ENCODE peak calls at places on chromosomes 1 and 21, in nine cellular contexts. One of them, this sample, is unnamed.

GRCh38 chr21:45011426-45011825 is 63.0 kb upstream of the ADARB1 start:
- DNase-seq in ovary: no peak
- DNase-seq in body of pancreas: peak; percentile 4
- DNase-seq in H1: no peak
- DNase-seq in heart left ventricle: no peak
- DNase-seq in adrenal gland: peak; percentile 8
- DNase-seq in A549: no peak
- DNase-seq in uterus: peak; percentile 13
- DNase-seq in IMR-90: no peak
- DNase-seq in this sample: no peak

GRCh38 chr1:41666991-41667631 is 182.6 kb upstream of the EDN2 start:
- DNase-seq in ovary: no peak
- DNase-seq in IMR-90: peak; percentile 28
- DNase-seq in heart left ventricle: no peak
- DNase-seq in adrenal gland: no peak
- DNase-seq in uterus: no peak
- DNase-seq in H1: no peak
- DNase-seq in body of pancreas: peak; percentile 67
- DNase-seq in A549: no peak
- DNase-seq in this sample: no peak

GRCh38 chr1:7690076-7690475 is 81.0 kb upstream of the VAMP3 start:
- DNase-seq in H1: no peak
- DNase-seq in heart left ventricle: no peak
- DNase-seq in IMR-90: no peak
- DNase-seq in adrenal gland: no peak
- DNase-seq in A549: no peak
- DNase-seq in ovary: no peak
- DNase-seq in uterus: no peak
- DNase-seq in body of pancreas: no peak
- DNase-seq in this sample: no peak

GRCh38 chr1:171655215-171656116 is 3.0 kb upstream of the MYOC start:
- DNase-seq in body of pancreas: peak; percentile 35
- DNase-seq in A549: peak; percentile 57
- DNase-seq in heart left ventricle: peak; percentile 86
- DNase-seq in ovary: peak; percentile 74
- DNase-seq in IMR-90: peak; percentile 48
- DNase-seq in adrenal gland: peak; percentile 67
- DNase-seq in uterus: peak; percentile 79
- DNase-seq in H1: peak; percentile 41
- DNase-seq in this sample: no peak

GRCh38 chr1:23211955-23212354 is 5.3 kb downstream of the HTR1D start:
- DNase-seq in ovary: no peak
- DNase-seq in body of pancreas: no peak
- DNase-seq in IMR-90: no peak
- DNase-seq in uterus: no peak
- DNase-seq in adrenal gland: no peak
- DNase-seq in heart left ventricle: no peak
- DNase-seq in H1: no peak
- DNase-seq in A549: no peak
- DNase-seq in this sample: no peak

GRCh38 chr21:45167796-45168222 is 93.4 kb downstream of the ADARB1 start:
- DNase-seq in A549: no peak
- DNase-seq in adrenal gland: no peak
- DNase-seq in H1: no peak
- DNase-seq in body of pancreas: no peak
- DNase-seq in IMR-90: peak; percentile 78
- DNase-seq in uterus: no peak
- DNase-seq in heart left ventricle: no peak
- DNase-seq in ovary: no peak
- DNase-seq in this sample: no peak

GRCh38 chr1:243415663-243416365 is 160.0 kb downstream of the SDCCAG8 start:
- DNase-seq in adrenal gland: no peak
- DNase-seq in A549: no peak
- DNase-seq in ovary: no peak
- DNase-seq in IMR-90: no peak
- DNase-seq in heart left ventricle: no peak
- DNase-seq in uterus: no peak
- DNase-seq in H1: no peak
- DNase-seq in body of pancreas: no peak
- DNase-seq in this sample: no peak

GRCh38 chr21:31184462-31184861 is 146.2 kb upstream of the KRTAP19-8 start:
- DNase-seq in adrenal gland: no peak
- DNase-seq in body of pancreas: no peak
- DNase-seq in A549: no peak
- DNase-seq in ovary: no peak
- DNase-seq in uterus: no peak
- DNase-seq in heart left ventricle: no peak
- DNase-seq in H1: no peak
- DNase-seq in IMR-90: no peak
- DNase-seq in this sample: no peak

DNA sequence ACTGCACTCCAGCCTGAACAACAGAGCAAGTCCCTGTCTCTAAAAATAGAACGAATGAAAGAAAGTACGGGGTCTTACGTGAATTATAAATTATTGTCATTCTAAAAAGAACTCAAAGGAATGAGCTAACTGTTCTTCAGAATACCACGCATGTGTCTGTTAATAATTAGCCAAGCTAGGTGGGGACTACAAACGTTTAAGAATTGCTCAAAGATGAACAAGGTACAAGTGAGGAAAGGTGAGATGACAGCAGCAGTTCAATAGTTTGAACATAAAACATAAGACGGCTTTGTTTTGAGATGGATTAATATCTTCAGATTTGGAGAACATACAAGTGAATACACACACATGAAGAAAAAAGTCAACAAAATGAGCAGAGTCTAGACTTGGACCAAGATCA is 79.6 kb downstream of the UBR4 start:
- DNase-seq in body of pancreas: no peak
- DNase-seq in adrenal gland: no peak
- DNase-seq in ovary: no peak
- DNase-seq in H1: no peak
- DNase-seq in heart left ventricle: no peak
- DNase-seq in A549: no peak
- DNase-seq in IMR-90: no peak
- DNase-seq in uterus: no peak
- DNase-seq in this sample: no peak
- H3K27ac ChIP-seq in body of pancreas: no peak overlapping the region
- H3K27ac ChIP-seq in adrenal gland: no peak overlapping the region
- H3K27ac ChIP-seq in ovary: no peak overlapping the region
- H3K27ac ChIP-seq in H1: no peak overlapping the region
- H3K27ac ChIP-seq in heart left ventricle: no peak overlapping the region
- H3K27ac ChIP-seq in A549: no peak overlapping the region
- H3K27ac ChIP-seq in IMR-90: no peak overlapping the region
- H3K27ac ChIP-seq in uterus: no peak overlapping the region
- H3K27ac ChIP-seq in this sample: no peak overlapping the region

GRCh38 chr1:42956739-42957138 is 1.9 kb downstream of the SLC2A1 start:
- DNase-seq in heart left ventricle: no peak
- DNase-seq in body of pancreas: no peak
- DNase-seq in IMR-90: no peak
- DNase-seq in ovary: no peak
- DNase-seq in uterus: no peak
- DNase-seq in A549: no peak
- DNase-seq in adrenal gland: no peak
- DNase-seq in H1: no peak
- DNase-seq in this sample: no peak
- TF ChIP-seq POLR2A in heart left ventricle: no peak
- TF ChIP-seq POLR2A in body of pancreas: no peak
- TF ChIP-seq POLR2A in IMR-90: no peak
- TF ChIP-seq POLR2A in ovary: no peak
- TF ChIP-seq POLR2A in uterus: no peak
- TF ChIP-seq POLR2A in A549: no peak
- TF ChIP-seq POLR2A in adrenal gland: no peak
- TF ChIP-seq POLR2A in H1: peak; percentile 13
- TF ChIP-seq POLR2A in this sample: no peak

GRCh38 chr1:156476501-156477298 is 23.9 kb downstream of the MEF2D start:
- DNase-seq in IMR-90: peak; percentile 93
- DNase-seq in H1: no peak
- DNase-seq in ovary: peak; percentile 73
- DNase-seq in heart left ventricle: peak; percentile 78
- DNase-seq in body of pancreas: peak; percentile 51
- DNase-seq in uterus: peak; percentile 69
- DNase-seq in adrenal gland: no peak
- DNase-seq in A549: peak; percentile 61
- DNase-seq in this sample: no peak
- H3K4me1 ChIP-seq in IMR-90: peaks cover 28% of the 10 kb centered on the region
- H3K4me1 ChIP-seq in H1: no peaks in the 10 kb centered on the region
- H3K4me1 ChIP-seq in ovary: peaks cover 17% of the 10 kb centered on the region
- H3K4me1 ChIP-seq in heart left ventricle: peaks cover 55% of the 10 kb centered on the region
- H3K4me1 ChIP-seq in body of pancreas: peaks cover 63% of the 10 kb centered on the region
- H3K4me1 ChIP-seq in uterus: peaks cover 17% of the 10 kb centered on the region
- H3K4me1 ChIP-seq in adrenal gland: peaks cover 15% of the 10 kb centered on the region
- H3K4me1 ChIP-seq in A549: peaks cover 37% of the 10 kb centered on the region
- H3K4me1 ChIP-seq in this sample: peaks cover 56% of the 10 kb centered on the region

GRCh38 chr1:18697541-18697940 is 66.9 kb downstream of the PAX7 start:
- DNase-seq in heart left ventricle: no peak
- DNase-seq in body of pancreas: no peak
- DNase-seq in H1: no peak
- DNase-seq in A549: no peak
- DNase-seq in IMR-90: no peak
- DNase-seq in ovary: no peak
- DNase-seq in adrenal gland: no peak
- DNase-seq in uterus: no peak
- DNase-seq in this sample: no peak
- H3K27ac ChIP-seq in heart left ventricle: no peak overlapping the region
- H3K27ac ChIP-seq in body of pancreas: no peak overlapping the region
- H3K27ac ChIP-seq in H1: no peak overlapping the region
- H3K27ac ChIP-seq in A549: no peak overlapping the region
- H3K27ac ChIP-seq in IMR-90: no peak overlapping the region
- H3K27ac ChIP-seq in ovary: no peak overlapping the region
- H3K27ac ChIP-seq in adrenal gland: no peak overlapping the region
- H3K27ac ChIP-seq in uterus: no peak overlapping the region
- H3K27ac ChIP-seq in this sample: no peak overlapping the region

This sample was measured in vagina.